ENCODE peak calls at places on chromosomes 5 and 9, in nine cellular contexts. C, N, D, Z, F, Y, M, J and S are unnamed samples.

GRCh38 chr9:129665008-129665771 is at the start of gene PRRX2:
- DNase-seq in C (no peak), N (no peak), D (no peak), Z (peak; percentile 88), F (no peak), Y (no peak), M (no peak), J (no peak), S (peak; percentile 48)

GRCh38 chr5:55993013-55993412 is 1.8 kb downstream of the IL6ST start:
- DNase-seq in C (no peak), N (no peak), D (no peak), Z (peak; percentile 13), F (no peak), Y (no peak), M (no peak), J (no peak), S (no peak)

GRCh38 chr5:34762321-34762871 is 76.6 kb upstream of the TTC23L start:
- DNase-seq in C (peak; percentile 49), N (no peak), D (no peak), Z (peak; percentile 18), F (no peak), Y (peak; percentile 17), M (no peak), J (no peak), S (no peak)

GRCh38 chr9:137086531-137087408 is at the start of gene MAN1B1:
- DNase-seq in C (peak; percentile 99), N (peak; percentile 100), D (peak; percentile 99), Z (peak; percentile 99), F (peak; percentile 97), Y (peak; percentile 100), M (peak; percentile 99), J (peak; percentile 100), S (peak; percentile 100)

GRCh38 chr5:173618927-173619519 is 2.6 kb upstream of the BOD1 start:
- DNase-seq in C (no peak), N (no peak), D (peak; percentile 32), Z (peak; percentile 50), F (no peak), Y (peak; percentile 72), M (peak; percentile 28), J (no peak), S (peak; percentile 48)

GRCh38 chr5:74035521-74035937 is 409.5 kb downstream of the ARHGEF28 start:
- DNase-seq in C (peak; percentile 63), N (no peak), D (no peak), Z (peak; percentile 29), F (no peak), Y (peak; percentile 37), M (peak; percentile 2), J (no peak), S (peak; percentile 30)

GRCh38 chr9:78671785-78672184 is 374.9 kb downstream of the PSAT1 start:
- DNase-seq in C (no peak), N (no peak), D (no peak), Z (no peak), F (no peak), Y (no peak), M (no peak), J (no peak), S (no peak)

GRCh38 chr5:142540774-142541466 is 145.0 kb downstream of the FGF1 start:
- DNase-seq in C (no peak), N (peak; percentile 66), D (no peak), Z (peak; percentile 94), F (no peak), Y (peak; percentile 44), M (no peak), J (peak; percentile 78), S (no peak)

GRCh38 chr5:7397005-7397546 is 1.1 kb downstream of the ADCY2 start:
- DNase-seq in C (no peak), N (no peak), D (no peak), Z (peak; percentile 35), F (no peak), Y (no peak), M (no peak), J (no peak), S (no peak)

GRCh38 chr5:14531668-14532067 is 49.9 kb upstream of the OTULINL start:
- DNase-seq in C (no peak), N (no peak), D (no peak), Z (no peak), F (no peak), Y (no peak), M (no peak), J (no peak), S (no peak)

GRCh38 chr5:73812962-73813588 is 187.1 kb downstream of the ARHGEF28 start:
- DNase-seq in C (no peak), N (no peak), D (no peak), Z (no peak), F (no peak), Y (peak; percentile 20), M (no peak), J (no peak), S (no peak)

GRCh38 chr5:95861221-95861857 is 38.8 kb upstream of the GLRX start:
- DNase-seq in C (peak; percentile 53), N (no peak), D (no peak), Z (peak; percentile 59), F (no peak), Y (peak; percentile 87), M (no peak), J (peak; percentile 79), S (no peak)

GRCh38 chr9:22103650-22104575 is 94.8 kb upstream of the CDKN2B start:
- DNase-seq in C (no peak), N (no peak), D (no peak), Z (no peak), F (no peak), Y (no peak), M (no peak), J (no peak), S (no peak)

GRCh38 chr5:902129-902916 is 9.6 kb downstream of the TRIP13 start:
- DNase-seq in C (no peak), N (no peak), D (no peak), Z (no peak), F (peak; percentile 23), Y (no peak), M (no peak), J (no peak), S (no peak)

GRCh38 chr9:20382460-20383071 is 239.7 kb downstream of the MLLT3 start:
- DNase-seq in C (no peak), N (no peak), D (no peak), Z (no peak), F (no peak), Y (no peak), M (no peak), J (no peak), S (no peak)

GRCh38 chr9:34693560-34693959 is 2.5 kb upstream of the CCL19 start:
- DNase-seq in C (no peak), N (no peak), D (no peak), Z (no peak), F (no peak), Y (no peak), M (no peak), J (no peak), S (no peak)

GRCh38 chr9:120692901-120693573 is 21.2 kb downstream of the MEGF9 start:
- DNase-seq in C (no peak), N (no peak), D (no peak), Z (no peak), F (no peak), Y (no peak), M (no peak), J (no peak), S (no peak)